ENCODE peak calls at places on chromosomes 4 and X, in five cellular contexts. One of them, this sample, is unnamed.

GRCh38 chrX:117838581-117839331 is 277.9 kb downstream of the KLHL13 start:
- DNase-seq in mammary epithelial cell: no peak
- DNase-seq in stomach: no peak
- DNase-seq in mucosa of descending colon: no peak
- DNase-seq in aorta: no peak
- DNase-seq in this sample: no peak

GRCh38 chr4:80235451-80235850 is 31.0 kb upstream of the FGF5 start:
- DNase-seq in mammary epithelial cell: no peak
- DNase-seq in stomach: no peak
- DNase-seq in mucosa of descending colon: no peak
- DNase-seq in aorta: no peak
- DNase-seq in this sample: peak; percentile 68

GRCh38 chrX:139642241-139642927 is 65.6 kb downstream of the MCF2 start:
- DNase-seq in mammary epithelial cell: peak; percentile 6
- DNase-seq in stomach: no peak
- DNase-seq in mucosa of descending colon: no peak
- DNase-seq in aorta: no peak
- DNase-seq in this sample: peak; percentile 3

GRCh38 chr4:162852642-162853041 is 314.0 kb downstream of the NAF1 start:
- DNase-seq in mammary epithelial cell: no peak
- DNase-seq in stomach: no peak
- DNase-seq in mucosa of descending colon: no peak
- DNase-seq in aorta: no peak
- DNase-seq in this sample: no peak

GRCh38 chrX:140817943-140818342 is 108.4 kb downstream of the LINC00632 start:
- DNase-seq in mammary epithelial cell: no peak
- DNase-seq in stomach: no peak
- DNase-seq in mucosa of descending colon: no peak
- DNase-seq in aorta: no peak
- DNase-seq in this sample: peak; percentile 66

GRCh38 chr4:24802648-24803047 is 7.3 kb downstream of the SOD3 start:
- DNase-seq in mammary epithelial cell: no peak
- DNase-seq in stomach: no peak
- DNase-seq in mucosa of descending colon: no peak
- DNase-seq in aorta: no peak
- DNase-seq in this sample: peak; percentile 41

GRCh38 chr4:40186665-40187014 is 10.2 kb upstream of the RHOH start:
- DNase-seq in mammary epithelial cell: peak; percentile 72
- DNase-seq in stomach: no peak
- DNase-seq in mucosa of descending colon: no peak
- DNase-seq in aorta: no peak
- DNase-seq in this sample: no peak

GRCh38 chr4:40283968-40284367 is 51.2 kb upstream of the CHRNA9 start:
- DNase-seq in mammary epithelial cell: peak; percentile 41
- DNase-seq in stomach: no peak
- DNase-seq in mucosa of descending colon: no peak
- DNase-seq in aorta: no peak
- DNase-seq in this sample: no peak

GRCh38 chrX:110317820-110318663 is at the start of gene AMMECR1:
- DNase-seq in mammary epithelial cell: peak; percentile 68
- DNase-seq in stomach: peak; percentile 80
- DNase-seq in mucosa of descending colon: peak; percentile 79
- DNase-seq in aorta: peak; percentile 91
- DNase-seq in this sample: peak; percentile 90

GRCh38 chrX:4043951-4044350 is 330.5 kb upstream of the PRKX start:
- DNase-seq in mammary epithelial cell: no peak
- DNase-seq in stomach: no peak
- DNase-seq in mucosa of descending colon: peak; percentile 3
- DNase-seq in aorta: no peak
- DNase-seq in this sample: no peak

GRCh38 chrX:146127617-146128016 is 310.0 kb downstream of the SLITRK2 start:
- DNase-seq in mammary epithelial cell: no peak
- DNase-seq in stomach: no peak
- DNase-seq in mucosa of descending colon: no peak
- DNase-seq in aorta: no peak
- DNase-seq in this sample: no peak

GRCh38 chr4:173257732-173258717 is 76.1 kb downstream of the HMGB2 start:
- DNase-seq in mammary epithelial cell: peak; percentile 38
- DNase-seq in stomach: peak; percentile 55
- DNase-seq in mucosa of descending colon: peak; percentile 76
- DNase-seq in aorta: peak; percentile 76
- DNase-seq in this sample: peak; percentile 86

GRCh38 chrX:115906881-115907280 is 263.7 kb upstream of the AGTR2 start:
- DNase-seq in mammary epithelial cell: no peak
- DNase-seq in stomach: no peak
- DNase-seq in mucosa of descending colon: no peak
- DNase-seq in aorta: no peak
- DNase-seq in this sample: no peak

GRCh38 chr4:40718571-40718970 is 31.2 kb upstream of the NSUN7 start:
- DNase-seq in mammary epithelial cell: no peak
- DNase-seq in stomach: peak; percentile 73
- DNase-seq in mucosa of descending colon: peak; percentile 86
- DNase-seq in aorta: no peak
- DNase-seq in this sample: no peak

GRCh38 chr4:153522800-153523089 is 56.6 kb downstream of the TMEM131L start:
- DNase-seq in mammary epithelial cell: no peak
- DNase-seq in stomach: no peak
- DNase-seq in mucosa of descending colon: no peak
- DNase-seq in aorta: no peak
- DNase-seq in this sample: no peak
- H3K4me1 ChIP-seq in mammary epithelial cell: no peaks in the 10 kb centered on the region
- H3K4me1 ChIP-seq in stomach: peaks cover 62% of the 10 kb centered on the region
- H3K4me1 ChIP-seq in mucosa of descending colon: peaks cover 14% of the 10 kb centered on the region
- H3K4me1 ChIP-seq in aorta: no peaks in the 10 kb centered on the region
- H3K4me1 ChIP-seq in this sample: peaks cover 3% of the 10 kb centered on the region

DNA sequence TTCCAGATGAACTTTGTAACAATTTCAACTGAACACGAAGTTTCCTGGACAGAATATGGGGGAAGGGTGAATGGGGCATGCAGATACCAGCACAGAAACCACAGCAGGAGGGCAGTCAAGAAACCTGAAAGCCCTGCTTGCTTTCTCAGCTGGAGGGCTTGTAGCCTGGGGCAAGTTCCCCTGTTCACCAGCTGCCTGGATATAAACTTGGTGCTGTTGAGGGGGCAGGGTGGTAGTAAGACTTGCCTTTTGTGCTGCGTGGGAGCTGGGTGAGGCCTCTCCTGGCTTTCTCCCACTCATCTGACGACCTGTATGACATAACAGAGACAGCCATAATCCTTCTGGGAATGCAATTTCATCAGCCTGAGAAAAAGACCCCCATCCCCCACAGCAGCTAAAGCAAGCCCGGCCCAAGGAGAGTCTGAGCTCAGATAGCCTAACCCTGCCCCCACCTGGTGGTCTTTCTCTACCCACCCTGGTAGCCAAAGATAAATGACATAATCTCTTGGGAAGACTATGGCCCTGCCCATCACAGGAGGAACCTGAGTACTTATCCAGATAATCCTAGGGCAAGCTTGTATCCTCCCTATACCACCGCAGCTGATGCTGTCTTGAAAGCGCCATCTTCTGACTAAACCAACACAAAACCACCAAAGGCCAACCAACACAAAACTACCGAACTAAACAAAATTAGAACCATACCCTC is 234.3 kb downstream of the LAS1L start:
- DNase-seq in mammary epithelial cell: no peak
- DNase-seq in stomach: no peak
- DNase-seq in mucosa of descending colon: no peak
- DNase-seq in aorta: no peak
- DNase-seq in this sample: no peak
- H3K9me3 ChIP-seq in mammary epithelial cell: peaks cover 7% of the 10 kb centered on the region
- H3K9me3 ChIP-seq in stomach: peaks cover 35% of the 10 kb centered on the region
- H3K9me3 ChIP-seq in mucosa of descending colon: peaks cover 18% of the 10 kb centered on the region
- H3K9me3 ChIP-seq in aorta: peaks cover 9% of the 10 kb centered on the region
- H3K9me3 ChIP-seq in this sample: peaks cover 34% of the 10 kb centered on the region

GRCh38 chr4:72194453-72194852 is 162.7 kb downstream of the NPFFR2 start:
- DNase-seq in mammary epithelial cell: no peak
- DNase-seq in stomach: no peak
- DNase-seq in mucosa of descending colon: no peak
- DNase-seq in aorta: no peak
- DNase-seq in this sample: no peak
- H3K4me3 ChIP-seq in mammary epithelial cell: no peak overlapping the region
- H3K4me3 ChIP-seq in stomach: no peak overlapping the region
- H3K4me3 ChIP-seq in mucosa of descending colon: no peak overlapping the region
- H3K4me3 ChIP-seq in aorta: no peak overlapping the region
- H3K4me3 ChIP-seq in this sample: no peak overlapping the region

GRCh38 chr4:177222776-177223175 is 86.9 kb upstream of the NEIL3 start:
- DNase-seq in mammary epithelial cell: no peak
- DNase-seq in stomach: no peak
- DNase-seq in mucosa of descending colon: no peak
- DNase-seq in aorta: no peak
- DNase-seq in this sample: no peak

GRCh38 chr4:177229331-177229730 is 80.3 kb upstream of the NEIL3 start:
- DNase-seq in mammary epithelial cell: no peak
- DNase-seq in stomach: no peak
- DNase-seq in mucosa of descending colon: no peak
- DNase-seq in aorta: no peak
- DNase-seq in this sample: peak; percentile 46

GRCh38 chr4:177228599-177228998 is 81.1 kb upstream of the NEIL3 start:
- DNase-seq in mammary epithelial cell: no peak
- DNase-seq in stomach: no peak
- DNase-seq in mucosa of descending colon: no peak
- DNase-seq in aorta: no peak
- DNase-seq in this sample: no peak

GRCh38 chr4:177227636-177228035 is 82.0 kb upstream of the NEIL3 start:
- DNase-seq in mammary epithelial cell: no peak
- DNase-seq in stomach: no peak
- DNase-seq in mucosa of descending colon: no peak
- DNase-seq in aorta: no peak
- DNase-seq in this sample: no peak

DNA sequence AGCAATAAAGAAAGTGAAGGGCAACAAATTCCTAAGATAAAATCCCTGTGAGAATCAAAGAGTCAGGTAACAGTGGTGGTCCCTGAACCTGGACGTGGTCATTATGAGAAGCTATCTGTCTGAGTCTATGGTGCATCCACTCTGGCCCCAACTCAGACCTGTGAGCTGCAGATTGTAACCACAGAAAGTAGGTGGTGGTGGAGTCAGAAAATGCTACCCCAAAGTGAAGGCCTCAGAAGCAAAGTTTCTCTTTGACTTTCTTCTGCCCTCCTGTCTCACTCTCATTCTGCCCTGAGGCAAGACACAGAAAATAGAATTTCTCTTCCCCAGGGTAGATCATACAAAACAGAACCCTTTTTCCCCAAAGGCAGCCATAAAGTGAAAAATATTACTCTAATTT is 84.1 kb upstream of the NEIL3 start:
- DNase-seq in mammary epithelial cell: no peak
- DNase-seq in stomach: no peak
- DNase-seq in mucosa of descending colon: no peak
- DNase-seq in aorta: no peak
- DNase-seq in this sample: no peak
- H3K4me1 ChIP-seq in mammary epithelial cell: no peaks in the 10 kb centered on the region
- H3K4me1 ChIP-seq in stomach: peaks cover 9% of the 10 kb centered on the region
- H3K4me1 ChIP-seq in mucosa of descending colon: no peaks in the 10 kb centered on the region
- H3K4me1 ChIP-seq in aorta: no peaks in the 10 kb centered on the region
- H3K4me1 ChIP-seq in this sample: peaks cover 20% of the 10 kb centered on the region

DNA sequence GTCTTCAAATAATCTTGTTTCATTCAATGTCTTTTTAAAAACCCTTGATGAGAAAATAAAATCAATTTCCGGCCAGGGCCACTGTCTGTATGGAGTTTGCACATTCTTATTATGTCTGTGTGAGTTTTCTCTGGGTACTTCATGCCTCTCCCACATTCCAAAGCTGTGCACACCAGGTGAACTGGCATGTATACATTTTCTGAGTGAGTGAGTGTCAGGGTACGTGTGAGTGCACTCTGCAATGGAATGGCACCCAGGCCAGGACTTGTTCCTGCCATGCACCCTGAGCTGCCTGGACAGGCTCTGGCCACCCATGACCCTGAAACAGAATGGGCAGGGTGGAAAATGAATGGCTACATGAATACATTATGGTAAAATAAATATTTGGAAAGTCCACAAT is 61.3 kb downstream of the UBE2NL start:
- DNase-seq in mammary epithelial cell: peak; percentile 9
- DNase-seq in stomach: no peak
- DNase-seq in mucosa of descending colon: no peak
- DNase-seq in aorta: no peak
- DNase-seq in this sample: no peak
- H3K9me3 ChIP-seq in mammary epithelial cell: peaks cover 4% of the 10 kb centered on the region
- H3K9me3 ChIP-seq in stomach: no peaks in the 10 kb centered on the region
- H3K9me3 ChIP-seq in mucosa of descending colon: peaks cover 8% of the 10 kb centered on the region
- H3K9me3 ChIP-seq in aorta: no peaks in the 10 kb centered on the region
- H3K9me3 ChIP-seq in this sample: peaks cover 2% of the 10 kb centered on the region

DNA sequence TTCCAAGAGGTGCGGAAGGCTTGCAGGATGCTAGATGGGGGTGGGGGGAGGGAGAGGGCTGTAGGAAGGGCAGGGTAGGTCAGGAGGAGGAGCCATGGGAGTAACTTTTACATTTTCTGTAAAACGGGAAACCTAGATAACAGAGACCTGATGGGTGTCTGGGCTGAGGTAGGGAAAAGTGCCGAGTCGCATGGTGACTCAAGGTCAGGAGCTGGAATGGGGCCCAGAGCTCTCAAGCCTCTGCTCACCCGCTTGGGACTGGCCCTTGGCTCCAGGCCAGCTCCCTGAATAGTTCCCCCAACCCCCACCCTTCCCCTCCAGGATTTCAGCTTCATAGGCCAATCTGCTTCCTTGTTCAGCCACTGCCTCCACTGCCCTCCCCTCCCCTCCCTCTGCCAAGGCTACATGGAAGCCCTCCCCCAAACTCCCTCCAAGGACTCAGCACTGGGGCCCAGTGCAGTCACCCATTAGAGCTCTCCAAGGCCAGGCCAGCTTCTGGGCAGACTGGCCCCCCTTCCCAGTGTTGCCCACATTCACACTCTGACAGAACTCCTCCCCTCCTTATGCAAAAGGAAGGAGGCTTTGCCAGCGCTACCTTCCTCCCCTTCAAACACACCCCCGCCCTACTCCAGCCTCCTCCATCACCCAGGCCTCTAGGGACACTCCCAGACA is 43.6 kb downstream of the TSC22D3 start:
- DNase-seq in mammary epithelial cell: peak; percentile 52
- DNase-seq in stomach: peak; percentile 95
- DNase-seq in mucosa of descending colon: peak; percentile 77
- DNase-seq in aorta: peak; percentile 94
- DNase-seq in this sample: peak; percentile 65
- H3K4me3 ChIP-seq in mammary epithelial cell: no peak overlapping the region
- H3K4me3 ChIP-seq in stomach: no peak overlapping the region
- H3K4me3 ChIP-seq in mucosa of descending colon: no peak overlapping the region
- H3K4me3 ChIP-seq in aorta: no peak overlapping the region
- H3K4me3 ChIP-seq in this sample: no peak overlapping the region

GRCh38 chr4:4868506-4869379 is 9.3 kb downstream of the MSX1 start:
- DNase-seq in mammary epithelial cell: no peak
- DNase-seq in stomach: no peak
- DNase-seq in mucosa of descending colon: no peak
- DNase-seq in aorta: no peak
- DNase-seq in this sample: no peak
- H3K4me1 ChIP-seq in mammary epithelial cell: no peaks in the 10 kb centered on the region
- H3K4me1 ChIP-seq in stomach: peaks cover 73% of the 10 kb centered on the region
- H3K4me1 ChIP-seq in mucosa of descending colon: no peaks in the 10 kb centered on the region
- H3K4me1 ChIP-seq in aorta: no peaks in the 10 kb centered on the region
- H3K4me1 ChIP-seq in this sample: no peaks in the 10 kb centered on the region

DNA sequence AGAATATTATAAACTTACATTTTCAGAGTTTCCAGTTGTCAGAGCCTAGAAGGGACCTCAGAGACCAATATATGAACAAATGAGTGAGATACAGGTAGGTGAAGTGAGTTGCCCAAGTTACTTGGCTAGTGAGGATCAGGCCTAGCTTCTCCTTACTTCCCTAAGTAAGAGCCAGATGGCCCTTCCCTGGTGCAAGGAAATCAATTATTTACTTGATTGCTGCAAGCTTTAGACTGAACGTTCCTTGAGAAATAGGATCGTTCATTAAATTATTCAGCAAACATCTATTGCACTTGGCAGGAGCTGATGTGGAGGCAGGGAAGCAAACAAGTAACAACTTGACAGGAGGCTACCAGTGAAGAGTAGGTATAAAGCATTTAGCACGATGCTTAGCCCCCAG is 117.8 kb downstream of the EFHC2 start:
- DNase-seq in mammary epithelial cell: peak; percentile 11
- DNase-seq in stomach: no peak
- DNase-seq in mucosa of descending colon: no peak
- DNase-seq in aorta: no peak
- DNase-seq in this sample: no peak
- H3K9me3 ChIP-seq in mammary epithelial cell: no peaks in the 10 kb centered on the region
- H3K9me3 ChIP-seq in stomach: no peaks in the 10 kb centered on the region
- H3K9me3 ChIP-seq in mucosa of descending colon: no peaks in the 10 kb centered on the region
- H3K9me3 ChIP-seq in aorta: no peaks in the 10 kb centered on the region
- H3K9me3 ChIP-seq in this sample: no peaks in the 10 kb centered on the region

This sample was measured in adipocyte.